ENCODE peak calls at places on chromosomes 5 and 9, in eight cellular contexts. O, B, G, R, Q, C, Z and V are unnamed samples.

GRCh38 chr9:113588936-113589335 is 125.4 kb downstream of the RGS3 start:
- DNase-seq in G (no peak), O (no peak), Q (no peak), R (no peak), C (no peak), B (no peak), Z (no peak), V (no peak)

GRCh38 chr5:62152394-62153123 is 153.4 kb upstream of the KIF2A start:
- DNase-seq in Q (no peak), R (no peak), C (no peak), O (no peak), G (no peak), B (no peak), Z (no peak), V (no peak)

GRCh38 chr9:130991227-130992058 is 17.5 kb upstream of the LAMC3 start:
- DNase-seq in B (peak; percentile 89), C (no peak), O (no peak), Z (no peak), G (no peak), R (no peak), Q (no peak), V (no peak)

GRCh38 chr9:121307976-121308375 is 40.0 kb downstream of the GSN start:
- DNase-seq in C (no peak), B (no peak), G (no peak), Z (no peak), R (no peak), Q (no peak), O (no peak), V (no peak)

GRCh38 chr9:126505697-126506346 is 107.9 kb upstream of the LMX1B start:
- DNase-seq in O (no peak), B (no peak), Z (no peak), G (no peak), Q (no peak), C (no peak), R (no peak), V (no peak)

GRCh38 chr9:107141967-107142366 is 141.1 kb upstream of the RAD23B start:
- DNase-seq in C (peak; percentile 19), B (no peak), R (no peak), Z (no peak), O (no peak), Q (no peak), G (no peak), V (no peak)

GRCh38 chr5:24167791-24168190 is 477.0 kb downstream of the CDH10 start:
- DNase-seq in Z (no peak), B (no peak), G (no peak), C (no peak), R (no peak), O (no peak), Q (no peak), V (no peak)

GRCh38 chr5:377326-377981 is 55.9 kb downstream of the AHRR start:
- DNase-seq in Z (no peak), B (no peak), Q (peak; percentile 5), G (no peak), R (no peak), O (no peak), C (no peak), V (no peak)

GRCh38 chr5:124748687-124749594 is 2.5 kb upstream of the ZNF608 start:
- DNase-seq in Z (no peak), G (no peak), B (peak; percentile 59), O (no peak), C (peak; percentile 95), R (no peak), Q (peak; percentile 58), V (no peak)

GRCh38 chr9:72592501-72593403 is 71.3 kb downstream of the TMC1 start:
- DNase-seq in G (no peak), C (peak; percentile 73), Z (no peak), Q (no peak), R (peak; percentile 56), B (peak; percentile 47), O (peak; percentile 11), V (no peak)

GRCh38 chr5:10518352-10518751 is 45.5 kb upstream of the ANKRD33B start:
- DNase-seq in B (no peak), G (no peak), R (no peak), O (no peak), Z (no peak), Q (no peak), C (peak; percentile 67), V (no peak)

GRCh38 chr9:93422987-93423386 is 28.5 kb upstream of the FAM120A start:
- DNase-seq in O (no peak), Q (no peak), B (no peak), R (no peak), G (no peak), Z (no peak), C (no peak), V (no peak)

GRCh38 chr5:167845952-167846351 is 445.5 kb upstream of the WWC1 start:
- DNase-seq in C (no peak), G (no peak), Q (no peak), O (no peak), B (no peak), R (no peak), Z (no peak), V (no peak)

GRCh38 chr9:125460883-125461475 is 199.4 kb downstream of the GAPVD1 start:
- DNase-seq in R (no peak), G (no peak), O (no peak), B (no peak), C (peak; percentile 86), Z (no peak), Q (no peak), V (no peak)

GRCh38 chr5:158060216-158060615 is 201.3 kb upstream of the CLINT1 start:
- DNase-seq in Q (no peak), B (no peak), G (no peak), O (no peak), C (no peak), R (no peak), Z (no peak), V (no peak)

GRCh38 chr9:111944467-111944866 is 47.9 kb downstream of the UGCG start:
- DNase-seq in B (no peak), R (no peak), C (no peak), Q (no peak), O (no peak), Z (no peak), G (no peak), V (no peak)

GRCh38 chr5:91235194-91235793 is 147.8 kb downstream of the ARRDC3 start:
- DNase-seq in Q (no peak), Z (no peak), G (no peak), B (no peak), O (no peak), C (no peak), R (no peak), V (no peak)

GRCh38 chr5:133032852-133033742 is 6.7 kb upstream of the ZCCHC10 start:
- DNase-seq in Q (no peak), R (no peak), O (no peak), B (peak; percentile 62), G (no peak), Z (no peak), C (no peak), V (no peak)

GRCh38 chr9:128125575-128126354 is 1.8 kb downstream of the PTGES2 start:
- DNase-seq in B (no peak), Q (no peak), R (no peak), O (no peak), G (no peak), C (no peak), Z (no peak), V (no peak)

GRCh38 chr9:4604678-4605095 is 57.4 kb upstream of the PLPP6 start:
- DNase-seq in G (peak; percentile 52), R (peak; percentile 62), O (peak; percentile 61), Z (peak; percentile 47), C (peak; percentile 68), B (peak; percentile 42), Q (peak; percentile 54), V (peak; percentile 34)

GRCh38 chr9:124088476-124088837 is 76.9 kb downstream of the LHX2 start:
- DNase-seq in Z (no peak), O (no peak), R (no peak), C (no peak), Q (no peak), B (no peak), G (no peak), V (no peak)

GRCh38 chr5:38417658-38418017 is 138.8 kb downstream of the LIFR start:
- DNase-seq in C (no peak), Q (no peak), O (no peak), R (no peak), B (no peak), Z (no peak), G (no peak), V (no peak)

GRCh38 chr5:32092938-32093812 is 80.9 kb downstream of the GOLPH3 start:
- DNase-seq in O (peak; percentile 58), B (peak; percentile 80), R (peak; percentile 56), G (peak; percentile 44), Z (peak; percentile 44), C (peak; percentile 79), Q (peak; percentile 52), V (peak; percentile 48)

GRCh38 chr5:32511778-32512374 is 67.3 kb upstream of the ZFR start:
- DNase-seq in O (no peak), G (no peak), C (no peak), R (peak; percentile 19), Z (no peak), B (no peak), Q (no peak), V (no peak)

GRCh38 chr5:59367791-59368394 is 525.6 kb downstream of the PDE4D start:
- DNase-seq in G (peak; percentile 24), O (peak; percentile 38), Q (peak; percentile 20), B (no peak), R (peak; percentile 27), Z (no peak), C (peak; percentile 74), V (peak; percentile 20)

GRCh38 chr5:110356687-110357086 is 369.8 kb downstream of the TMEM232 start:
- DNase-seq in B (no peak), Z (no peak), G (no peak), C (peak; percentile 60), O (no peak), Q (no peak), R (no peak), V (no peak)

GRCh38 chr9:98786750-98787510 is 9.4 kb downstream of the ANKS6 start:
- DNase-seq in R (no peak), Z (no peak), O (no peak), C (no peak), G (no peak), B (no peak), Q (no peak), V (no peak)

GRCh38 chr5:1724822-1725602 is 74.6 kb downstream of the MRPL36 start:
- DNase-seq in Q (peak; percentile 10), Z (no peak), C (no peak), O (no peak), B (peak; percentile 77), G (no peak), R (peak; percentile 10), V (no peak)

GRCh38 chr9:99239341-99240055 is 17.4 kb downstream of the SEC61B start:
- DNase-seq in B (no peak), O (no peak), R (no peak), Z (no peak), C (peak; percentile 29), G (no peak), Q (no peak), V (no peak)

GRCh38 chr5:31824886-31825774 is 186.2 kb downstream of the PDZD2 start:
- DNase-seq in Z (peak; percentile 19), B (peak; percentile 30), Q (peak; percentile 15), G (peak; percentile 9), O (peak; percentile 43), C (peak; percentile 81), R (peak; percentile 75), V (no peak)

GRCh38 chr9:18629136-18629535 is 155.2 kb downstream of the ADAMTSL1 start:
- DNase-seq in Q (no peak), B (no peak), G (no peak), Z (no peak), C (no peak), O (no peak), R (no peak), V (no peak)

GRCh38 chr9:19114680-19115270 is 12.1 kb upstream of the HAUS6 start:
- DNase-seq in R (no peak), G (no peak), Z (no peak), C (peak; percentile 10), B (no peak), Q (no peak), O (no peak), V (no peak)

GRCh38 chr9:36151306-36152210 is 15.0 kb downstream of the GLIPR2 start:
- DNase-seq in G (peak; percentile 77), O (peak; percentile 84), R (peak; percentile 88), Z (peak; percentile 89), B (no peak), C (peak; percentile 71), Q (no peak), V (no peak)

GRCh38 chr5:53386341-53386740 is 94.1 kb upstream of the FST start:
- DNase-seq in O (no peak), C (no peak), Q (no peak), G (no peak), Z (no peak), R (no peak), B (no peak), V (no peak)